ENCODE peak calls at places on chromosomes 12 and 14, in five cellular contexts. W is NCI-H510A treated with DMSO at 0.1 percent for 48 hours; R is A172; Y is activated CD4-positive, alpha-beta T cell treated with anti-CD3 and anti-CD28 coated beads for 48 hours; G is right cardiac atrium. A is an unnamed sample.

GRCh38 chr12:47949441-47950341 is 13.7 kb upstream of the TMEM106C start:
- DNase-seq in W (peak), R (peak), Y (peak), G (peak), A (peak)

GRCh38 chr14:104299993-104300761 is 161.8 kb downstream of the KIF26A start:
- DNase-seq in W (peak), R (no peak), Y (no peak), G (peak), A (no peak)

GRCh38 chr12:44851586-44851985 is 24.5 kb downstream of the NELL2 start:
- DNase-seq in W (no peak), R (no peak), Y (no peak), G (no peak), A (no peak)

GRCh38 chr14:78227466-78228077 is 57.4 kb downstream of the NRXN3 start:
- DNase-seq in W (peak), R (no peak), Y (no peak), G (no peak), A (no peak)

GRCh38 chr12:68349083-68349700 is 17.0 kb upstream of the MDM1 start:
- DNase-seq in W (no peak), R (no peak), Y (no peak), G (no peak), A (no peak)

GRCh38 chr12:77007476-77007875 is 57.9 kb downstream of the E2F7 start:
- DNase-seq in W (no peak), R (no peak), Y (no peak), G (no peak), A (no peak)

GRCh38 chr12:92403210-92404175 is 257.8 kb upstream of the BTG1 start:
- DNase-seq in W (no peak), R (no peak), Y (peak), G (no peak), A (no peak)

GRCh38 chr14:89669209-89669608 is 252.2 kb upstream of the FOXN3 start:
- DNase-seq in W (no peak), R (no peak), Y (peak), G (no peak), A (no peak)

GRCh38 chr14:24428628-24429394 is 657 bp downstream of the CBLN3 start:
- DNase-seq in W (no peak), R (no peak), Y (no peak), G (peak), A (no peak)

GRCh38 chr14:24928501-24928900 is 121.4 kb downstream of the STXBP6 start:
- DNase-seq in W (no peak), R (no peak), Y (no peak), G (no peak), A (no peak)

GRCh38 chr14:60092516-60092915 is 793 bp downstream of the PCNX4 start:
- DNase-seq in W (peak), R (peak), Y (peak), G (no peak), A (peak)

GRCh38 chr12:102120564-102120873 is 536 bp downstream of the PARPBP start:
- DNase-seq in W (no peak), R (no peak), Y (no peak), G (no peak), A (no peak)

GRCh38 chr12:6225630-6226001 is 25.4 kb downstream of the CD9 start:
- DNase-seq in W (no peak), R (no peak), Y (no peak), G (peak), A (no peak)

GRCh38 chr14:104305511-104306449 is 167.4 kb downstream of the KIF26A start:
- DNase-seq in W (no peak), R (no peak), Y (no peak), G (peak), A (no peak)

GRCh38 chr12:126389215-126389841 is 1324.1 kb downstream of the AACS start:
- DNase-seq in W (peak), R (peak), Y (no peak), G (no peak), A (no peak)

GRCh38 chr12:14138495-14138894 is 157.1 kb upstream of the GRIN2B start:
- DNase-seq in W (no peak), R (no peak), Y (no peak), G (no peak), A (no peak)

GRCh38 chr12:113469224-113469652 is 2.4 kb downstream of the LHX5 start:
- DNase-seq in W (peak), R (no peak), Y (no peak), G (no peak), A (no peak)